ENCODE peak calls at places on chromosome 12, in nine cellular contexts. A is GM12865, K is AG10803, B is fibroblast of lung, R is heart right ventricle, Z is uterus, O is Peyer's patch, Y is AG04450, L is thoracic aorta. S is an unnamed sample.

GRCh38 chr12:41419151-41419893 is 231.2 kb downstream of the PDZRN4 start:
- DNase-seq in A (no peak), K (no peak), B (no peak), R (no peak), Z (no peak), O (no peak), Y (no peak), L (no peak), S (no peak)

GRCh38 chr12:28814246-28814645 is 334.8 kb upstream of the FAR2 start:
- DNase-seq in A (no peak), K (no peak), B (no peak), R (no peak), Z (no peak), O (no peak), Y (no peak), L (no peak), S (no peak)

GRCh38 chr12:129049917-129050316 is 196.6 kb downstream of the GLT1D1 start:
- DNase-seq in A (peak; percentile 37), K (no peak), B (no peak), R (no peak), Z (no peak), O (no peak), Y (no peak), L (no peak), S (no peak)

GRCh38 chr12:132445884-132446471 is 44.0 kb upstream of the FBRSL1 start:
- DNase-seq in A (peak; percentile 29), K (peak; percentile 58), B (peak; percentile 82), R (peak; percentile 28), Z (peak; percentile 26), O (peak; percentile 77), Y (peak; percentile 18), L (no peak), S (peak; percentile 59)

GRCh38 chr12:72433298-72433697 is 161.1 kb downstream of the TRHDE start:
- DNase-seq in A (no peak), K (no peak), B (no peak), R (no peak), Z (no peak), O (peak; percentile 68), Y (no peak), L (no peak), S (no peak)

GRCh38 chr12:105189293-105189692 is 46.7 kb downstream of the APPL2 start:
- DNase-seq in A (no peak), K (no peak), B (no peak), R (no peak), Z (no peak), O (no peak), Y (no peak), L (no peak), S (no peak)

GRCh38 chr12:52903285-52903854 is 1.5 kb downstream of the KRT8 start:
- DNase-seq in A (peak; percentile 24), K (peak; percentile 73), B (peak; percentile 81), R (peak; percentile 79), Z (peak; percentile 63), O (peak; percentile 75), Y (no peak), L (no peak), S (no peak)

GRCh38 chr12:97778111-97778510 is 315.5 kb downstream of the RMST start:
- DNase-seq in A (no peak), K (no peak), B (no peak), R (no peak), Z (no peak), O (no peak), Y (no peak), L (no peak), S (no peak)

GRCh38 chr12:30622509-30622908 is 73.2 kb downstream of the IPO8 start:
- DNase-seq in A (peak; percentile 39), K (peak; percentile 47), B (peak; percentile 80), R (no peak), Z (no peak), O (no peak), Y (peak; percentile 23), L (no peak), S (no peak)

GRCh38 chr12:105451211-105451610 is 120.7 kb downstream of the C12orf75 start:
- DNase-seq in A (no peak), K (peak; percentile 90), B (peak; percentile 44), R (no peak), Z (peak; percentile 20), O (no peak), Y (peak; percentile 37), L (no peak), S (no peak)

GRCh38 chr12:122001379-122002209 is 20.1 kb upstream of the BCL7A start:
- DNase-seq in A (no peak), K (no peak), B (no peak), R (no peak), Z (no peak), O (no peak), Y (no peak), L (no peak), S (no peak)

GRCh38 chr12:132327351-132328171 is 1.8 kb downstream of the GALNT9 start:
- DNase-seq in A (no peak), K (peak; percentile 87), B (peak; percentile 74), R (no peak), Z (peak; percentile 62), O (no peak), Y (peak; percentile 37), L (no peak), S (peak; percentile 55)

GRCh38 chr12:3132636-3133409 is 55.6 kb downstream of the TSPAN9 start:
- DNase-seq in A (no peak), K (peak; percentile 73), B (peak; percentile 81), R (peak; percentile 77), Z (peak; percentile 54), O (no peak), Y (peak; percentile 47), L (no peak), S (no peak)

GRCh38 chr12:91111366-91112321 is at the start of gene LUM:
- DNase-seq in A (no peak), K (peak; percentile 97), B (peak; percentile 58), R (peak; percentile 42), Z (peak; percentile 41), O (peak; percentile 53), Y (no peak), L (no peak), S (no peak)

GRCh38 chr12:79674629-79675028 is 16.1 kb downstream of the PAWR start:
- DNase-seq in A (no peak), K (peak; percentile 90), B (peak; percentile 60), R (no peak), Z (no peak), O (no peak), Y (no peak), L (no peak), S (no peak)

GRCh38 chr12:125684968-125685790 is 619.9 kb downstream of the AACS start:
- DNase-seq in A (no peak), K (no peak), B (no peak), R (no peak), Z (no peak), O (no peak), Y (no peak), L (no peak), S (no peak)

GRCh38 chr12:96400631-96401060 is 407 bp upstream of the CDK17 start:
- DNase-seq in A (no peak), K (no peak), B (peak; percentile 58), R (no peak), Z (no peak), O (no peak), Y (no peak), L (no peak), S (no peak)

GRCh38 chr12:96398422-96399080 is 1.7 kb downstream of the CDK17 start:
- DNase-seq in A (peak; percentile 31), K (no peak), B (peak; percentile 39), R (no peak), Z (no peak), O (no peak), Y (no peak), L (no peak), S (no peak)

GRCh38 chr12:96401061-96401871 is 1.0 kb upstream of the CDK17 start:
- DNase-seq in A (peak; percentile 83), K (peak; percentile 84), B (peak; percentile 94), R (peak; percentile 23), Z (no peak), O (no peak), Y (peak; percentile 61), L (no peak), S (no peak)

GRCh38 chr12:96399081-96399918 is 939 bp downstream of the CDK17 start:
- DNase-seq in A (peak; percentile 84), K (peak; percentile 74), B (peak; percentile 76), R (peak; percentile 79), Z (peak; percentile 80), O (peak; percentile 91), Y (no peak), L (peak; percentile 12), S (peak; percentile 48)

GRCh38 chr12:96399919-96400630 is at the start of gene CDK17:
- DNase-seq in A (peak; percentile 92), K (peak; percentile 85), B (peak; percentile 89), R (peak; percentile 87), Z (peak; percentile 87), O (peak; percentile 93), Y (peak; percentile 69), L (peak; percentile 30), S (peak; percentile 54)
- TF ChIP-seq CTCF in A (peak; percentile 54), K (no peak), B (peak; percentile 21), R (peak; percentile 52), Z (peak; percentile 77), O (peak; percentile 62), Y (peak; percentile 40), L (no peak), S (no peak)

DNA sequence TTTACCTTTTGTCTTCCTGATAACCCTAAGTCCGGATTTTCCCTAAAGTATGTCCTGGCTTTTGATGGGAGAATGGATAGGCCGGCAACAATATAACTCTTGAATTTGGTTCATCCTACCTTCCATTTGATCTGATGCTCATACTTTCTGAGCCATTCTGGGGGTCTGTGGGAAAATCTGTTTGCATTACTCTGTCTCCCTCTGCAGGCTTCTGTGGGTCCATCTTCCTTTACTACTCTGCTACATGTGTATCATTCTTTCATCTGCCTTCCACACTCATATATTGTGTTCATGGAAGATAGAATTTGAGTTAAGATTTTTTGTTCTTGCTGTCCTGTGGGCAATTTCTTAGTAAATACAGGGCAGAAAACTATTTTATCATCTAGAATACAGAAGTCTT is 101.5 kb downstream of the NAV3 start:
- DNase-seq in A (no peak), K (no peak), B (no peak), R (no peak), Z (no peak), O (no peak), Y (no peak), L (no peak), S (no peak)
- TF ChIP-seq CTCF in A (peak; percentile 17), K (no peak), B (no peak), R (no peak), Z (no peak), O (no peak), Y (no peak), L (no peak), S (no peak)

DNA sequence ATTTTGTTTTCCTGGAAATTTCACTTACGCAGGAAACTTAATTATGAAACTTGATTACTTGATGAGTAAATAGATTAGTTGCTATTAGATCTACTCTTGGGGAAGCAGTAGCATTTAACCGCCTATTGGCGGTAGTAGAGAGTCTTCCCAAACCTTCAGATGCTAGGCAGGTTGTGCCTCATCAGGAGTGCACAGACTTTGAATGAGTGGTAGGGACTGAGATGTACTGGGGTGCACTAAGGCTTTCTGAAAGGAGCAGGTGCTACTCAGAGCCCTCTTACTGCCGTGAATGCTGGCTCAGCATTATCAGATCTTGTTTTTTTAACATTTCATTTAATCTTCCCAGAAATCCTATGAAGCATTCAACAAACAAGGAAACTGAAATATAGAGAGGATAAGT is 7.7 kb downstream of the GATC start:
- DNase-seq in A (peak; percentile 52), K (peak; percentile 25), B (peak; percentile 19), R (no peak), Z (no peak), O (no peak), Y (no peak), L (no peak), S (no peak)
- TF ChIP-seq CTCF in A (peak; percentile 65), K (peak; percentile 68), B (peak; percentile 43), R (no peak), Z (no peak), O (peak; percentile 59), Y (peak; percentile 69), L (peak; percentile 37), S (no peak)

GRCh38 chr12:11875414-11875935 is 195.3 kb upstream of the BCL2L14 start:
- DNase-seq in A (peak; percentile 38), K (peak; percentile 8), B (peak; percentile 40), R (no peak), Z (no peak), O (no peak), Y (no peak), L (no peak), S (no peak)
- TF ChIP-seq CTCF in A (no peak), K (no peak), B (no peak), R (no peak), Z (no peak), O (no peak), Y (no peak), L (no peak), S (no peak)

S was measured in omental fat pad.